ENCODE peak calls at places on chromosomes 2 and 18, in eight cellular contexts. R is psoas muscle, G is keratinocyte, U is A549, Q is transverse colon, S is cardiac muscle cell, C is RWPE2, Y is Peyer's patch. M is an unnamed sample.

GRCh38 chr2:7681852-7682461 is 764.7 kb downstream of the RNF144A start:
- DNase-seq in G (no peak), Y (no peak), S (no peak), C (no peak), U (no peak), R (no peak), Q (no peak), M (no peak)

GRCh38 chr2:203340791-203341487 is 12.7 kb downstream of the ABI2 start:
- DNase-seq in C (no peak), S (peak; percentile 32), R (no peak), Q (no peak), U (peak; percentile 43), G (peak; percentile 38), Y (no peak), M (no peak)

GRCh38 chr2:127623388-127624320 is 22.3 kb upstream of the GPR17 start:
- DNase-seq in G (no peak), S (no peak), Q (peak; percentile 6), C (peak; percentile 71), R (no peak), Y (peak; percentile 43), U (no peak), M (peak; percentile 28)

GRCh38 chr18:2030647-2031046 is 540.7 kb downstream of the METTL4 start:
- DNase-seq in Y (no peak), G (no peak), R (no peak), C (no peak), Q (no peak), U (no peak), S (no peak), M (no peak)

GRCh38 chr2:85430780-85431601 is 12.5 kb downstream of the SH2D6 start:
- DNase-seq in S (no peak), U (no peak), C (no peak), Y (no peak), Q (no peak), G (no peak), R (no peak), M (no peak)

GRCh38 chr2:119377266-119377972 is 10.6 kb downstream of the DBI start:
- DNase-seq in S (no peak), R (no peak), Q (no peak), G (no peak), C (no peak), Y (no peak), U (no peak), M (no peak)

GRCh38 chr2:234241656-234242445 is 191.3 kb downstream of the SPP2 start:
- DNase-seq in S (no peak), G (peak; percentile 82), Q (no peak), R (no peak), U (peak; percentile 48), Y (no peak), C (peak; percentile 86), M (no peak)

GRCh38 chr2:85981579-85982247 is 92.9 kb upstream of the ST3GAL5 start:
- DNase-seq in Y (no peak), G (no peak), C (no peak), U (no peak), S (no peak), Q (no peak), R (no peak), M (no peak)

GRCh38 chr2:170694316-170694715 is 20.8 kb upstream of the SP5 start:
- DNase-seq in Y (no peak), G (no peak), Q (no peak), U (no peak), S (no peak), C (no peak), R (no peak), M (no peak)

GRCh38 chr18:3350021-3350420 is 88.1 kb downstream of the MYL12B start:
- DNase-seq in Q (no peak), C (no peak), S (no peak), R (no peak), G (no peak), U (no peak), Y (no peak), M (no peak)

GRCh38 chr2:3728104-3729054 is 25.0 kb downstream of the DCDC2C start:
- DNase-seq in Y (no peak), U (peak; percentile 65), C (no peak), G (no peak), Q (no peak), R (no peak), S (peak; percentile 62), M (no peak)

GRCh38 chr2:241627675-241628074 is 9.3 kb downstream of the THAP4 start:
- DNase-seq in C (no peak), R (no peak), U (no peak), S (no peak), Q (no peak), G (no peak), Y (no peak), M (no peak)

GRCh38 chr2:121471571-121472464 is 58.9 kb upstream of the RNU4ATAC start:
- DNase-seq in Q (no peak), C (no peak), S (no peak), G (no peak), Y (no peak), R (no peak), U (no peak), M (no peak)

GRCh38 chr2:11387100-11387390 is 42.6 kb upstream of the ROCK2 start:
- DNase-seq in G (no peak), R (no peak), Q (peak; percentile 59), U (no peak), S (no peak), Y (no peak), C (no peak), M (no peak)

GRCh38 chr2:18242716-18243115 is 317.7 kb downstream of the RDH14 start:
- DNase-seq in S (no peak), Y (no peak), Q (no peak), U (no peak), C (no peak), G (no peak), R (no peak), M (no peak)

GRCh38 chr2:18232731-18233438 is 327.6 kb downstream of the RDH14 start:
- DNase-seq in U (no peak), G (no peak), Q (no peak), C (no peak), Y (no peak), S (no peak), R (no peak), M (no peak)

GRCh38 chr2:18238231-18238630 is 322.2 kb downstream of the RDH14 start:
- DNase-seq in G (no peak), U (no peak), C (no peak), Y (no peak), R (no peak), Q (no peak), S (no peak), M (no peak)

DNA sequence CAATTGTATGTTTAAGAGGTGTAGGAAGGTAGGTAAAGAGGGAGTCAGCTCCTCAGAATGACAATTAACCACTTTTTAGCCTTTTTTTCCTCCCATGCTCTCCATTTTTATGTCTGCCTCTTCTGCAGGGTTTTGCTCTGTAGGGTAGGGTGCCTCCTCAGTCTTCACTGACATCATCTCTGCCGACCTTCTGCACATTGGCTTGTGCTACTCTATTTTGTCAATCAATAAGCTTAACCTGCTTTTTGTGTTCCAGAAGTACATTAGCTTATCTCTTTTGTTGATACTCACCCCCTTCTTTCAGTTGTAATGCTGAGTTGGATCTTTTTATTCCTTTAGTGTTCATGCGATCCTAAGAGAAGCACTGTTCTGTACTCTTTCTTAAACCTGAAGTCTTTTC is 323.2 kb downstream of the RDH14 start:
- DNase-seq in Y (no peak), S (no peak), U (no peak), Q (no peak), C (no peak), G (no peak), R (no peak), M (no peak)
- TF ChIP-seq CTCF in Y (no peak), S (no peak), U (no peak), Q (no peak), C (no peak), G (no peak), R (no peak), M (no peak)

GRCh38 chr2:61420986-61421546 is 49.8 kb downstream of the USP34 start:
- DNase-seq in S (no peak), Y (no peak), R (no peak), G (no peak), C (no peak), Q (no peak), U (no peak), M (no peak)

GRCh38 chr2:61426267-61426897 is 44.5 kb downstream of the USP34 start:
- DNase-seq in C (no peak), U (peak; percentile 77), G (no peak), R (peak; percentile 30), S (peak; percentile 42), Q (peak; percentile 76), Y (peak; percentile 89), M (peak; percentile 86)

GRCh38 chr2:61421611-61422010 is 49.3 kb downstream of the USP34 start:
- DNase-seq in G (no peak), U (no peak), S (no peak), R (no peak), C (no peak), Y (peak; percentile 55), Q (no peak), M (no peak)

GRCh38 chr2:61425605-61426155 is 45.2 kb downstream of the USP34 start:
- DNase-seq in Q (no peak), U (no peak), R (no peak), C (no peak), S (peak; percentile 20), G (no peak), Y (no peak), M (no peak)

GRCh38 chr2:61423714-61424113 is 47.2 kb downstream of the USP34 start:
- DNase-seq in R (no peak), Q (no peak), C (no peak), S (no peak), U (no peak), G (no peak), Y (no peak), M (no peak)
- H3K27ac ChIP-seq in R (peak overlapping the region; percentile 19), Q (no peak overlapping the region), C (no peak overlapping the region), S (no peak overlapping the region), U (no peak overlapping the region), G (peak overlapping the region; percentile 53), Y (peak overlapping the region; percentile 22), M (no peak overlapping the region)

DNA sequence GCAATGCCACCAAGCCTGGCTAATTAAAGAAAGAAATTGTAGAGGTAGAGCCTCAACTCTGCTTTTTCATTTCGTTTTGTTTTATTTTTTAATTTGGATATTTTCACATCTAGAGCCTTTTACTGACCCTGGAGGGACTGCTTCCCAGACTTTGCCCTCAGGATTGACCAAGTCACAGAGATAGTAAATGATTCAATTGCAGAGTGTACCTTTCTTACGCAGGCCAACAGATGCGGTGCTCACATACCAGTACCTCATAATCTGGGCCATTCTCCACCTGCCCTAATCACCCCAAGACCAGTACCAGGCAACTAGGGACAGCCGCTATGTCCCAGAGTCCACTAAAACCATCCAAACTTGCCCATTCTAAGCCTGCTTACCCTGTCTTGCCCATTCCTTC is 110.8 kb downstream of the DDX1 start:
- DNase-seq in G (no peak), Y (no peak), R (no peak), C (no peak), U (no peak), S (no peak), Q (no peak), M (no peak)
- H3K4me3 ChIP-seq in G (no peak overlapping the region), Y (no peak overlapping the region), R (no peak overlapping the region), C (no peak overlapping the region), U (no peak overlapping the region), S (no peak overlapping the region), Q (no peak overlapping the region), M (no peak overlapping the region)

DNA sequence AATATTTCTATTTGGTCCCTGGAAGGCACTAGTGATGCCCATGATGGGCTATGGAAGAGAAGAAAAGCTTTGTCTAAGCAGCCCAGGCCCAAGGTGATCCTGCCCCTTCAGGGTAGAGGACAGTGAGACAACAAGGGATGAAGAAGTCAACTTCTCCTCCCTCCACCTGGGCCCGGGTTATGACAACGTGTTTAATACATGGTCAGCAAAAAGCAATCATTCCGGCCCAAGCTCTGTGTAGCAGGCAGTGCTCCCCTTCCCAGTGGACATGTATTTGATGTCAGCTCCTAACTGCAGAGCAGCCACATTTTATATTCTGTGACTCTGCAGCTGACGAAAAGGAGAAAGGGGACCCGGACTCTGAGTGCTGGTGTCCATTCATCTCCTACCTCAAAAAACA is 67.2 kb upstream of the MFF start:
- DNase-seq in Q (no peak), C (no peak), S (no peak), R (no peak), Y (no peak), G (no peak), U (no peak), M (no peak)
- TF ChIP-seq CTCF in Q (no peak), C (no peak), S (no peak), R (no peak), Y (no peak), G (no peak), U (no peak), M (no peak)

M was measured in left lung.